ENCODE peak calls at places on chromosomes 11 and 22, in four cellular contexts. V, T, G and R are unnamed samples.

GRCh38 chr11:100602716-100603115 is 84.4 kb upstream of the ARHGAP42 start:
- DNase-seq in T (no peak), G (no peak), V (no peak), R (no peak)

GRCh38 chr22:47474895-47475294 is 712.4 kb downstream of the TBC1D22A start:
- DNase-seq in G (no peak), V (no peak), T (no peak), R (no peak)

GRCh38 chr22:19014886-19015285 is 78.8 kb upstream of the PRODH start:
- DNase-seq in T (no peak), V (no peak), G (no peak), R (no peak)

GRCh38 chr11:130775306-130776043 is 140.8 kb downstream of the SNX19 start:
- DNase-seq in G (no peak), T (no peak), V (no peak), R (no peak)

GRCh38 chr11:118202599-118203422 is 22.0 kb downstream of the JAML start:
- DNase-seq in G (peak; percentile 14), T (no peak), V (peak; percentile 41), R (no peak)

GRCh38 chr11:69173925-69174591 is 18.3 kb downstream of the SMIM38 start:
- DNase-seq in G (no peak), V (no peak), T (no peak), R (no peak)

GRCh38 chr22:27798526-27799333 is 2.8 kb downstream of the MN1 start:
- DNase-seq in V (no peak), G (no peak), T (no peak), R (no peak)

GRCh38 chr11:133104014-133104753 is 428.1 kb downstream of the OPCML start:
- DNase-seq in T (no peak), V (no peak), G (no peak), R (no peak)

GRCh38 chr11:35617687-35618496 is at the start of gene FJX1:
- DNase-seq in V (no peak), T (peak; percentile 87), G (no peak), R (peak; percentile 75)

GRCh38 chr11:57648791-57649735 is 649 bp downstream of the YPEL4 start:
- DNase-seq in T (no peak), G (no peak), V (no peak), R (no peak)

GRCh38 chr11:66388746-66389386 is 17.3 kb upstream of the SLC29A2 start:
- DNase-seq in G (peak; percentile 62), V (peak; percentile 46), T (peak; percentile 73), R (no peak)

GRCh38 chr11:942853-943252 is 17.2 kb downstream of the AP2A2 start:
- DNase-seq in G (no peak), T (no peak), V (no peak), R (no peak)

GRCh38 chr22:17717708-17718107 is 56.6 kb downstream of the BID start:
- DNase-seq in V (no peak), G (no peak), T (no peak), R (no peak)

GRCh38 chr11:79686703-79687419 is 246.0 kb upstream of the TENM4 start:
- DNase-seq in T (no peak), G (no peak), V (no peak), R (no peak)

GRCh38 chr11:50078001-50078400 is 45.3 kb downstream of the OR4C45 start:
- DNase-seq in T (no peak), G (no peak), V (no peak), R (no peak)

GRCh38 chr11:40797981-40798380 is 661.5 kb downstream of the LRRC4C start:
- DNase-seq in T (no peak), V (no peak), G (no peak), R (no peak)

GRCh38 chr11:15905815-15906214 is 450.5 kb downstream of the SOX6 start:
- DNase-seq in V (no peak), T (no peak), G (no peak), R (no peak)

GRCh38 chr22:36282078-36282831 is 29.3 kb downstream of the APOL1 start:
- DNase-seq in V (no peak), T (peak; percentile 9), G (no peak), R (no peak)

GRCh38 chr11:19951558-19952083 is 208.7 kb downstream of the DBX1 start:
- DNase-seq in V (no peak), G (no peak), T (peak; percentile 40), R (no peak)

GRCh38 chr11:11422291-11423128 is 69.5 kb upstream of the CSNK2A3 start:
- DNase-seq in T (no peak), G (no peak), V (no peak), R (no peak)

GRCh38 chr22:37449281-37449680 is 22.0 kb upstream of the ELFN2 start:
- DNase-seq in G (no peak), V (no peak), T (no peak), R (no peak)

GRCh38 chr11:101267654-101268053 is 138.0 kb upstream of the PGR start:
- DNase-seq in T (no peak), G (no peak), V (no peak), R (no peak)

GRCh38 chr22:37616205-37617083 is 7.8 kb downstream of the GGA1 start:
- DNase-seq in G (no peak), T (no peak), V (no peak), R (no peak)

GRCh38 chr11:113404859-113405430 is 17.4 kb downstream of the ANKK1 start:
- DNase-seq in V (no peak), T (no peak), G (no peak), R (no peak)

GRCh38 chr11:45324459-45324858 is 38.3 kb upstream of the SYT13 start:
- DNase-seq in G (no peak), V (no peak), T (no peak), R (no peak)

GRCh38 chr11:119094816-119095065 is 6.9 kb downstream of the DPAGT1 start:
- DNase-seq in G (no peak), T (peak; percentile 81), V (peak; percentile 47), R (peak; percentile 56)